ENCODE peak calls at places on chromosome X, in four cellular contexts. One of them, this sample, is unnamed.

GRCh38 chrX:30992381-30992904 is 79.4 kb downstream of the FTHL17 start:
- DNase-seq in NCI-H2171: no peak
- DNase-seq in activated CD4-positive, alpha-beta T cell treated with anti-CD3 and anti-CD28 coated beads for 1 hour: no peak
- DNase-seq in epithelial cell of prostate: no peak
- DNase-seq in this sample: no peak

GRCh38 chrX:106955004-106955772 is 35.0 kb downstream of the CLDN2 start:
- DNase-seq in activated CD4-positive, alpha-beta T cell treated with anti-CD3 and anti-CD28 coated beads for 1 hour: no peak
- DNase-seq in NCI-H2171: no peak
- DNase-seq in epithelial cell of prostate: peak
- DNase-seq in this sample: no peak

GRCh38 chrX:23788521-23788920 is 5.5 kb downstream of the SAT1 start:
- DNase-seq in NCI-H2171: no peak
- DNase-seq in activated CD4-positive, alpha-beta T cell treated with anti-CD3 and anti-CD28 coated beads for 1 hour: no peak
- DNase-seq in epithelial cell of prostate: no peak
- DNase-seq in this sample: no peak

GRCh38 chrX:12958059-12958458 is 16.9 kb upstream of the TMSB4X start:
- DNase-seq in NCI-H2171: no peak
- DNase-seq in epithelial cell of prostate: no peak
- DNase-seq in activated CD4-positive, alpha-beta T cell treated with anti-CD3 and anti-CD28 coated beads for 1 hour: no peak
- DNase-seq in this sample: no peak

GRCh38 chrX:5916945-5917344 is 311.7 kb downstream of the NLGN4X start:
- DNase-seq in epithelial cell of prostate: no peak
- DNase-seq in NCI-H2171: no peak
- DNase-seq in activated CD4-positive, alpha-beta T cell treated with anti-CD3 and anti-CD28 coated beads for 1 hour: no peak
- DNase-seq in this sample: no peak

GRCh38 chrX:26851981-26852380 is 611.2 kb downstream of the PPP4R3C start:
- DNase-seq in activated CD4-positive, alpha-beta T cell treated with anti-CD3 and anti-CD28 coated beads for 1 hour: no peak
- DNase-seq in epithelial cell of prostate: no peak
- DNase-seq in NCI-H2171: peak
- DNase-seq in this sample: peak

GRCh38 chrX:118039591-118039990 is 77.0 kb downstream of the KLHL13 start:
- DNase-seq in activated CD4-positive, alpha-beta T cell treated with anti-CD3 and anti-CD28 coated beads for 1 hour: no peak
- DNase-seq in epithelial cell of prostate: no peak
- DNase-seq in NCI-H2171: no peak
- DNase-seq in this sample: no peak

GRCh38 chrX:43850612-43851011 is 31.6 kb downstream of the MAOB start:
- DNase-seq in epithelial cell of prostate: no peak
- DNase-seq in NCI-H2171: no peak
- DNase-seq in activated CD4-positive, alpha-beta T cell treated with anti-CD3 and anti-CD28 coated beads for 1 hour: no peak
- DNase-seq in this sample: no peak

GRCh38 chrX:47311857-47312774 is 58.3 kb upstream of the ZNF157 start:
- DNase-seq in epithelial cell of prostate: no peak
- DNase-seq in activated CD4-positive, alpha-beta T cell treated with anti-CD3 and anti-CD28 coated beads for 1 hour: peak
- DNase-seq in NCI-H2171: no peak
- DNase-seq in this sample: peak

GRCh38 chrX:15675490-15675921 is 10.9 kb upstream of the CLTRN start:
- DNase-seq in activated CD4-positive, alpha-beta T cell treated with anti-CD3 and anti-CD28 coated beads for 1 hour: peak
- DNase-seq in NCI-H2171: peak
- DNase-seq in epithelial cell of prostate: peak
- DNase-seq in this sample: no peak

GRCh38 chrX:130877892-130878321 is 25.1 kb downstream of the ENOX2 start:
- DNase-seq in epithelial cell of prostate: no peak
- DNase-seq in NCI-H2171: no peak
- DNase-seq in activated CD4-positive, alpha-beta T cell treated with anti-CD3 and anti-CD28 coated beads for 1 hour: no peak
- DNase-seq in this sample: no peak

This sample was measured in DMS 273 treated with DMSO at 0.1 percent for 48 hours.